ENCODE peak calls at places on chromosomes 2 and 18, in six cellular contexts. E is mesendoderm; O is activated CD4-positive, alpha-beta T cell treated with anti-CD3 and anti-CD28 coated beads, Interleukin-2, amount 10 ng/mL, durations not matched to agents 7 days and 5 days; K is hepatic stellate cell; T is EL; D is lower leg skin. M is an unnamed sample.

GRCh38 chr2:231222318-231223000 is 24.0 kb downstream of the ARMC9 start:
- DNase-seq in E (no peak), O (no peak), K (peak), T (peak), D (no peak), M (peak)

GRCh38 chr2:223247136-223247535 is 195.1 kb downstream of the KCNE4 start:
- DNase-seq in E (peak), O (no peak), K (peak), T (peak), D (no peak), M (no peak)

GRCh38 chr2:62149708-62150107 is 46.2 kb upstream of the B3GNT2 start:
- DNase-seq in E (no peak), O (no peak), K (peak), T (peak), D (no peak), M (no peak)

GRCh38 chr2:162196611-162197010 is 44.6 kb upstream of the GCG start:
- DNase-seq in E (no peak), O (no peak), K (peak), T (peak), D (no peak), M (no peak)

GRCh38 chr2:165402142-165402541 is 67.4 kb upstream of the CSRNP3 start:
- DNase-seq in E (no peak), O (no peak), K (no peak), T (no peak), D (no peak), M (no peak)

GRCh38 chr2:15938803-15939555 is 1.4 kb upstream of the MYCN start:
- DNase-seq in E (no peak), O (no peak), K (no peak), T (no peak), D (no peak), M (no peak)

GRCh38 chr18:80182855-80183254 is 64.5 kb downstream of the PARD6G start:
- DNase-seq in E (no peak), O (no peak), K (no peak), T (no peak), D (no peak), M (no peak)

GRCh38 chr2:155630760-155631159 is 701.8 kb downstream of the NR4A2 start:
- DNase-seq in E (no peak), O (no peak), K (no peak), T (no peak), D (no peak), M (no peak)

GRCh38 chr18:24837065-24837464 is 376.6 kb downstream of the HRH4 start:
- DNase-seq in E (no peak), O (no peak), K (no peak), T (peak), D (no peak), M (no peak)

GRCh38 chr2:37648316-37649011 is 23.0 kb downstream of the CDC42EP3 start:
- DNase-seq in E (peak), O (no peak), K (no peak), T (no peak), D (no peak), M (no peak)

GRCh38 chr2:112923237-112923966 is 12.4 kb downstream of the IL37 start:
- DNase-seq in E (no peak), O (no peak), K (no peak), T (no peak), D (no peak), M (no peak)

GRCh38 chr2:205464681-205465080 is 217.6 kb upstream of the NRP2 start:
- DNase-seq in E (peak), O (no peak), K (no peak), T (no peak), D (no peak), M (no peak)

GRCh38 chr2:229714080-229714735 is at the start of gene DNER:
- DNase-seq in E (peak), O (peak), K (peak), T (peak), D (no peak), M (peak)

GRCh38 chr2:141911485-141912066 is 219.2 kb downstream of the LRP1B start:
- DNase-seq in E (peak), O (no peak), K (no peak), T (peak), D (no peak), M (peak)

GRCh38 chr2:12361506-12361905 is 355.2 kb upstream of the TRIB2 start:
- DNase-seq in E (no peak), O (no peak), K (no peak), T (no peak), D (no peak), M (no peak)

GRCh38 chr18:59846814-59847490 is 52.8 kb upstream of the PMAIP1 start:
- DNase-seq in E (peak), O (peak), K (peak), T (peak), D (no peak), M (peak)

GRCh38 chr18:8264861-8265411 is 344.3 kb upstream of the RAB12 start:
- DNase-seq in E (no peak), O (no peak), K (no peak), T (no peak), D (no peak), M (no peak)

GRCh38 chr2:236286866-236287545 is 22.8 kb upstream of the ASB18 start:
- DNase-seq in E (peak), O (no peak), K (no peak), T (peak), D (no peak), M (no peak)

GRCh38 chr2:145740302-145740701 is 1220.4 kb upstream of the ZEB2 start:
- DNase-seq in E (no peak), O (no peak), K (no peak), T (peak), D (no peak), M (no peak)

GRCh38 chr18:3262234-3263171 is 570 bp downstream of the MYL12B start:
- DNase-seq in E (peak), O (peak), K (no peak), T (peak), D (no peak), M (no peak)

GRCh38 chr2:152447897-152448296 is 112.9 kb downstream of the FMNL2 start:
- DNase-seq in E (no peak), O (no peak), K (no peak), T (no peak), D (no peak), M (no peak)

GRCh38 chr2:212078103-212078502 is 460.5 kb downstream of the ERBB4 start:
- DNase-seq in E (no peak), O (no peak), K (no peak), T (no peak), D (no peak), M (peak)

GRCh38 chr2:53452957-53453748 is 314.5 kb upstream of the CHAC2 start:
- DNase-seq in E (no peak), O (no peak), K (no peak), T (no peak), D (no peak), M (no peak)

GRCh38 chr2:27831279-27832050 is 58.7 kb downstream of the RBKS start:
- DNase-seq in E (no peak), O (no peak), K (no peak), T (no peak), D (no peak), M (no peak)

GRCh38 chr18:39647627-39648502 is 2082.3 kb upstream of the CELF4 start:
- DNase-seq in E (no peak), O (no peak), K (no peak), T (peak), D (no peak), M (no peak)

GRCh38 chr2:148978026-148978685 is 60.3 kb upstream of the LYPD6B start:
- DNase-seq in E (peak), O (no peak), K (no peak), T (no peak), D (no peak), M (no peak)

GRCh38 chr2:26274058-26274613 is 29.4 kb downstream of the HADHB start:
- DNase-seq in E (no peak), O (no peak), K (peak), T (peak), D (peak), M (no peak)

GRCh38 chr18:54389143-54389505 is 31.4 kb downstream of the C18orf54 start:
- DNase-seq in E (no peak), O (no peak), K (no peak), T (no peak), D (no peak), M (no peak)

M was measured in GM20000.